ENCODE peak calls at places on chromosomes 6 and 20, in nine cellular contexts. K is left lung; B is cardiac fibroblast; F is activated naive CD4-positive, alpha-beta T cell; W is nucleus accumbens; G is heart right ventricle; T is activated gamma-delta T cell treated with Interleukin-2 at 50 U/mL for 16 hours; H is fibroblast of mammary gland; C is GDM1. O is an unnamed sample.

GRCh38 chr6:37710616-37711015 is 12.9 kb upstream of the MDGA1 start:
- DNase-seq in K (no peak), B (no peak), F (no peak), W (no peak), G (no peak), T (no peak), H (no peak), C (no peak), O (no peak)

GRCh38 chr6:135478626-135479025 is 18.9 kb downstream of the AHI1 start:
- DNase-seq in K (no peak), B (no peak), F (no peak), W (no peak), G (no peak), T (no peak), H (no peak), C (no peak), O (no peak)

GRCh38 chr6:48835421-48835958 is 627.6 kb downstream of the MMUT start:
- DNase-seq in K (no peak), B (peak), F (no peak), W (no peak), G (no peak), T (no peak), H (peak), C (no peak), O (no peak)

GRCh38 chr20:35595901-35596300 is 19.7 kb upstream of the SPAG4 start:
- DNase-seq in K (no peak), B (no peak), F (no peak), W (no peak), G (no peak), T (no peak), H (no peak), C (no peak), O (no peak)

GRCh38 chr6:143336446-143337152 is 113.9 kb downstream of the ADAT2 start:
- DNase-seq in K (no peak), B (peak), F (no peak), W (no peak), G (no peak), T (no peak), H (peak), C (no peak), O (no peak)

GRCh38 chr6:137202078-137202477 is 17.1 kb downstream of the IFNGR1 start:
- DNase-seq in K (no peak), B (no peak), F (no peak), W (no peak), G (no peak), T (no peak), H (no peak), C (no peak), O (peak)

GRCh38 chr6:52527436-52527835 is 49.4 kb downstream of the TRAM2 start:
- DNase-seq in K (no peak), B (no peak), F (no peak), W (no peak), G (no peak), T (no peak), H (no peak), C (no peak), O (no peak)

GRCh38 chr20:51195419-51195901 is 172.6 kb upstream of the KCNG1 start:
- DNase-seq in K (no peak), B (peak), F (no peak), W (no peak), G (no peak), T (no peak), H (peak), C (no peak), O (no peak)

GRCh38 chr6:72649032-72649984 is 27.4 kb downstream of the KCNQ5 start:
- DNase-seq in K (no peak), B (peak), F (no peak), W (no peak), G (no peak), T (no peak), H (peak), C (no peak), O (no peak)

GRCh38 chr20:44001667-44002596 is 87.3 kb downstream of the TOX2 start:
- DNase-seq in K (no peak), B (no peak), F (no peak), W (no peak), G (no peak), T (no peak), H (no peak), C (no peak), O (no peak)

GRCh38 chr6:97189767-97190166 is 93.2 kb downstream of the MMS22L start:
- DNase-seq in K (no peak), B (peak), F (no peak), W (no peak), G (no peak), T (no peak), H (peak), C (no peak), O (no peak)

GRCh38 chr6:4910060-4910746 is 93.6 kb downstream of the RPP40 start:
- DNase-seq in K (peak), B (no peak), F (no peak), W (no peak), G (no peak), T (no peak), H (no peak), C (no peak), O (no peak)

GRCh38 chr6:64680446-64680845 is 1026.6 kb downstream of the EYS start:
- DNase-seq in K (no peak), B (no peak), F (no peak), W (no peak), G (no peak), T (no peak), H (no peak), C (no peak), O (no peak)

GRCh38 chr6:99802396-99803031 is 191.5 kb downstream of the MCHR2 start:
- DNase-seq in K (no peak), B (no peak), F (no peak), W (no peak), G (no peak), T (no peak), H (no peak), C (no peak), O (no peak)

GRCh38 chr6:164315376-164315775 is 900.9 kb downstream of the QKI start:
- DNase-seq in K (no peak), B (no peak), F (no peak), W (no peak), G (no peak), T (no peak), H (no peak), C (no peak), O (no peak)

GRCh38 chr20:54219751-54220426 is 12.0 kb downstream of the PFDN4 start:
- DNase-seq in K (no peak), B (peak), F (no peak), W (no peak), G (no peak), T (no peak), H (peak), C (no peak), O (peak)

GRCh38 chr6:159074120-159074684 is 29.4 kb upstream of the TAGAP start:
- DNase-seq in K (no peak), B (peak), F (no peak), W (peak), G (no peak), T (no peak), H (peak), C (no peak), O (no peak)

GRCh38 chr20:35311822-35312221 is 19.6 kb upstream of the FAM83C start:
- DNase-seq in K (no peak), B (no peak), F (no peak), W (no peak), G (no peak), T (no peak), H (no peak), C (no peak), O (no peak)

GRCh38 chr20:61414455-61414991 is 162.5 kb downstream of the CDH4 start:
- DNase-seq in K (no peak), B (no peak), F (no peak), W (peak), G (no peak), T (no peak), H (no peak), C (no peak), O (no peak)

GRCh38 chr6:68638225-68638900 is 3.3 kb downstream of the ADGRB3 start:
- DNase-seq in K (no peak), B (peak), F (no peak), W (no peak), G (no peak), T (no peak), H (peak), C (no peak), O (no peak)

GRCh38 chr20:23305098-23305497 is 45.5 kb upstream of the NXT1 start:
- DNase-seq in K (no peak), B (peak), F (no peak), W (no peak), G (no peak), T (no peak), H (peak), C (peak), O (peak)

GRCh38 chr6:12354499-12354898 is 64.3 kb downstream of the EDN1 start:
- DNase-seq in K (no peak), B (peak), F (no peak), W (no peak), G (no peak), T (no peak), H (peak), C (no peak), O (peak)

GRCh38 chr6:166588691-166589333 is 2.3 kb upstream of the RAMACL start:
- DNase-seq in K (no peak), B (peak), F (no peak), W (no peak), G (no peak), T (no peak), H (peak), C (no peak), O (no peak)

GRCh38 chr6:144885817-144886216 is 600.7 kb downstream of the UTRN start:
- DNase-seq in K (no peak), B (no peak), F (no peak), W (no peak), G (no peak), T (no peak), H (no peak), C (no peak), O (no peak)

GRCh38 chr6:36912583-36912982 is 26.8 kb downstream of the C6orf89 start:
- DNase-seq in K (no peak), B (peak), F (no peak), W (no peak), G (no peak), T (peak), H (peak), C (peak), O (peak)

GRCh38 chr20:64212750-64213149 is 42.8 kb upstream of the PCMTD2 start:
- DNase-seq in K (no peak), B (peak), F (no peak), W (no peak), G (peak), T (no peak), H (peak), C (no peak), O (peak)

GRCh38 chr6:41818271-41819054 is 31.0 kb downstream of the TOMM6 start:
- DNase-seq in K (no peak), B (peak), F (no peak), W (no peak), G (no peak), T (no peak), H (peak), C (no peak), O (no peak)

GRCh38 chr20:49573900-49574416 is 6.0 kb upstream of the PTGIS start:
- DNase-seq in K (no peak), B (peak), F (no peak), W (no peak), G (no peak), T (no peak), H (peak), C (no peak), O (peak)

GRCh38 chr6:88120635-88121034 is 45.5 kb downstream of the CNR1 start:
- DNase-seq in K (no peak), B (no peak), F (no peak), W (no peak), G (no peak), T (no peak), H (no peak), C (no peak), O (no peak)

GRCh38 chr6:98836962-98837944 is 2.9 kb downstream of the POU3F2 start:
- DNase-seq in K (no peak), B (no peak), F (no peak), W (no peak), G (no peak), T (no peak), H (no peak), C (no peak), O (peak)

GRCh38 chr6:85418059-85418458 is 31.8 kb upstream of the NT5E start:
- DNase-seq in K (no peak), B (peak), F (no peak), W (no peak), G (no peak), T (no peak), H (peak), C (no peak), O (no peak)

GRCh38 chr6:144219056-144219685 is 66.0 kb upstream of the UTRN start:
- DNase-seq in K (no peak), B (peak), F (no peak), W (no peak), G (no peak), T (no peak), H (peak), C (no peak), O (peak)

GRCh38 chr6:4059115-4059777 is 19.7 kb downstream of the FAM217A start:
- DNase-seq in K (no peak), B (peak), F (no peak), W (no peak), G (no peak), T (peak), H (peak), C (peak), O (peak)

GRCh38 chr6:22819209-22819608 is 249.8 kb downstream of the HDGFL1 start:
- DNase-seq in K (no peak), B (no peak), F (no peak), W (no peak), G (no peak), T (no peak), H (no peak), C (no peak), O (no peak)

GRCh38 chr20:41058007-41058673 is 29.5 kb downstream of the TOP1 start:
- DNase-seq in K (peak), B (peak), F (no peak), W (no peak), G (no peak), T (no peak), H (peak), C (no peak), O (peak)

GRCh38 chr6:147154454-147154853 is 49.8 kb upstream of the STXBP5 start:
- DNase-seq in K (no peak), B (peak), F (no peak), W (no peak), G (no peak), T (no peak), H (peak), C (no peak), O (peak)

GRCh38 chr6:55293116-55293515 is 34.2 kb upstream of the GFRAL start:
- DNase-seq in K (no peak), B (peak), F (no peak), W (no peak), G (no peak), T (no peak), H (peak), C (no peak), O (no peak)